ENCODE peak calls at places on chromosomes 3 and 15, in four cellular contexts. M, V, O and T are unnamed samples.

GRCh38 chr3:44966795-44967278 is 9.1 kb downstream of the ZDHHC3 start:
- DNase-seq in O (no peak), V (no peak), M (no peak), T (no peak)

GRCh38 chr3:136931587-136931986 is 26.2 kb upstream of the IL20RB start:
- DNase-seq in V (no peak), O (no peak), M (no peak), T (no peak)

GRCh38 chr15:70324001-70324974 is 226.6 kb upstream of the TLE3 start:
- DNase-seq in M (no peak), O (no peak), V (no peak), T (no peak)

GRCh38 chr3:127964053-127964452 is 49.0 kb downstream of the KBTBD12 start:
- DNase-seq in O (no peak), V (no peak), M (no peak), T (no peak)

GRCh38 chr3:32177702-32178198 is 60.7 kb upstream of the CMTM8 start:
- DNase-seq in O (no peak), M (peak; percentile 47), V (peak; percentile 76), T (peak; percentile 89)

GRCh38 chr15:100919481-100920405 is 586 bp downstream of the LRRK1 start:
- DNase-seq in O (no peak), V (peak; percentile 86), M (no peak), T (peak; percentile 18)

GRCh38 chr3:64888840-64889239 is 201.0 kb upstream of the ADAMTS9 start:
- DNase-seq in O (no peak), V (no peak), M (no peak), T (no peak)

GRCh38 chr3:32395451-32395970 is 3.9 kb downstream of the CMTM7 start:
- DNase-seq in M (no peak), O (no peak), V (no peak), T (no peak)

GRCh38 chr3:53235545-53235944 is 20.3 kb downstream of the TKT start:
- DNase-seq in V (no peak), O (no peak), M (no peak), T (no peak)

GRCh38 chr3:42535981-42536784 is 33.7 kb downstream of the VIPR1 start:
- DNase-seq in M (no peak), O (no peak), V (no peak), T (peak; percentile 36)

GRCh38 chr15:57015897-57016296 is 97.5 kb downstream of the TCF12 start:
- DNase-seq in V (no peak), O (no peak), M (no peak), T (no peak)

GRCh38 chr3:278300-279064 is 81.9 kb downstream of the CHL1 start:
- DNase-seq in M (no peak), V (no peak), O (no peak), T (no peak)

GRCh38 chr3:99365396-99365795 is 273.0 kb upstream of the COL8A1 start:
- DNase-seq in V (no peak), M (no peak), O (no peak), T (no peak)

GRCh38 chr3:38646630-38647029 is 2.9 kb downstream of the SCN5A start:
- DNase-seq in M (no peak), V (peak; percentile 69), O (no peak), T (no peak)

GRCh38 chr3:167520656-167521360 is 47.0 kb upstream of the SERPINI2 start:
- DNase-seq in O (no peak), M (no peak), V (no peak), T (no peak)

GRCh38 chr3:66819993-66820501 is 178.1 kb upstream of the KBTBD8 start:
- DNase-seq in V (no peak), M (no peak), O (no peak), T (no peak)

GRCh38 chr3:55521086-55522060 is 34.3 kb upstream of the WNT5A start:
- DNase-seq in M (no peak), O (no peak), V (peak; percentile 83), T (no peak)

GRCh38 chr3:5217824-5218595 is 30.5 kb downstream of the EDEM1 start:
- DNase-seq in V (no peak), M (no peak), O (no peak), T (no peak)

GRCh38 chr3:18153571-18154173 is 271.5 kb downstream of the SATB1 start:
- DNase-seq in O (no peak), M (no peak), V (no peak), T (no peak)

GRCh38 chr3:21672303-21672702 is 78.7 kb downstream of the ZNF385D start:
- DNase-seq in M (no peak), O (no peak), V (no peak), T (peak; percentile 98)

GRCh38 chr3:14555835-14556234 is 15.7 kb upstream of the GRIP2 start:
- DNase-seq in V (no peak), O (no peak), M (no peak), T (no peak)

GRCh38 chr3:48215466-48215865 is 7.8 kb upstream of the CAMP start:
- DNase-seq in O (no peak), M (no peak), V (no peak), T (no peak)

GRCh38 chr3:20049275-20049674 is 9.0 kb downstream of the KAT2B start:
- DNase-seq in V (no peak), O (no peak), M (no peak), T (no peak)

GRCh38 chr15:66163553-66163952 is 90.0 kb downstream of the MEGF11 start:
- DNase-seq in O (no peak), M (no peak), V (no peak), T (no peak)

GRCh38 chr15:52857471-52857870 is 67.3 kb upstream of the ONECUT1 start:
- DNase-seq in M (no peak), O (no peak), V (no peak), T (no peak)

GRCh38 chr3:134365766-134366065 is 8.5 kb downstream of the AMOTL2 start:
- DNase-seq in O (no peak), M (no peak), V (peak; percentile 78), T (no peak)

GRCh38 chr3:48301814-48302194 is 31.7 kb downstream of the SPINK8 start:
- DNase-seq in M (no peak), V (no peak), O (no peak), T (no peak)

GRCh38 chr15:93341164-93341563 is 252.2 kb upstream of the RGMA start:
- DNase-seq in O (no peak), V (no peak), M (no peak), T (no peak)

GRCh38 chr3:100993309-100993708 is at the start of gene ABI3BP:
- DNase-seq in M (no peak), O (no peak), V (peak; percentile 91), T (peak; percentile 95)